ENCODE peak calls at places on chromosomes 3 and 15, in eight cellular contexts. Y is endodermal cell, U is skeletal muscle cell, Z is NCI-H345, Q is GM04504, J is GOT3, M is KBM-7, W is fibroblast of pulmonary artery. N is an unnamed sample.

GRCh38 chr3:49906004-49906860 is 2.6 kb upstream of the MST1R start:
- DNase-seq in W (peak; percentile 49), Y (peak; percentile 87), U (no peak), M (peak; percentile 41), Q (no peak), J (no peak), Z (no peak), N (no peak)

GRCh38 chr3:134567605-134568004 is 81.7 kb downstream of the CEP63 start:
- DNase-seq in Q (no peak), U (no peak), W (no peak), J (no peak), M (peak; percentile 71), Y (no peak), Z (no peak), N (no peak)

GRCh38 chr3:157532529-157533297 is 29.5 kb upstream of the VEPH1 start:
- DNase-seq in U (peak; percentile 76), M (peak; percentile 73), Q (peak; percentile 80), J (no peak), Y (peak; percentile 62), Z (peak; percentile 43), W (peak; percentile 95), N (peak; percentile 71)

GRCh38 chr3:149813367-149814281 is 609 bp downstream of the RNF13 start:
- DNase-seq in Z (no peak), J (no peak), W (peak; percentile 53), U (no peak), M (peak; percentile 63), Q (no peak), Y (peak; percentile 71), N (no peak)

GRCh38 chr3:100561459-100562158 is 47.8 kb upstream of the ADGRG7 start:
- DNase-seq in J (no peak), W (peak; percentile 92), M (no peak), Y (peak; percentile 44), U (peak; percentile 76), Z (no peak), Q (peak; percentile 53), N (peak; percentile 57)

GRCh38 chr15:60591491-60592385 is 112.8 kb upstream of the ICE2 start:
- DNase-seq in Y (peak; percentile 87), Q (no peak), W (no peak), M (peak; percentile 21), U (no peak), Z (no peak), J (no peak), N (no peak)

GRCh38 chr3:171704814-171705213 is 105.5 kb downstream of the PLD1 start:
- DNase-seq in J (no peak), Y (peak; percentile 75), W (no peak), U (no peak), Z (no peak), Q (no peak), M (no peak), N (no peak)

GRCh38 chr15:90869601-90870353 is 1.4 kb downstream of the FURIN start:
- DNase-seq in U (peak; percentile 66), Z (peak; percentile 29), W (peak; percentile 94), Q (no peak), Y (peak; percentile 90), M (peak; percentile 91), J (no peak), N (no peak)

GRCh38 chr3:42723146-42723683 is 20.6 kb upstream of the HHATL start:
- DNase-seq in Y (no peak), Q (no peak), W (no peak), Z (no peak), M (no peak), U (no peak), J (no peak), N (no peak)

GRCh38 chr3:8451696-8452095 is 49.9 kb upstream of the LMCD1 start:
- DNase-seq in Q (no peak), J (no peak), Z (no peak), U (no peak), M (no peak), Y (no peak), W (peak; percentile 45), N (no peak)

GRCh38 chr3:42102569-42102968 is 11.4 kb downstream of the TRAK1 start:
- DNase-seq in Y (no peak), Z (no peak), W (no peak), J (no peak), M (no peak), U (no peak), Q (no peak), N (no peak)

GRCh38 chr15:63906266-63906584 is 72.5 kb upstream of the HERC1 start:
- DNase-seq in Y (no peak), W (no peak), M (no peak), Z (no peak), U (no peak), J (no peak), Q (no peak), N (no peak)

GRCh38 chr3:113952921-113953320 is 5.1 kb downstream of the ZDHHC23 start:
- DNase-seq in Q (no peak), M (no peak), Z (no peak), Y (no peak), J (no peak), U (no peak), W (peak; percentile 36), N (no peak)

GRCh38 chr3:28743843-28744242 is 395.2 kb upstream of the AZI2 start:
- DNase-seq in W (no peak), J (no peak), Q (no peak), M (no peak), Y (no peak), U (no peak), Z (peak; percentile 34), N (no peak)

GRCh38 chr3:52533623-52534280 is at the start of gene NT5DC2:
- DNase-seq in Q (peak; percentile 36), Y (peak; percentile 84), U (peak; percentile 31), J (no peak), Z (peak; percentile 73), M (peak; percentile 21), W (peak; percentile 63), N (no peak)

GRCh38 chr3:32431481-32431880 is 39.8 kb downstream of the CMTM7 start:
- DNase-seq in U (no peak), Z (no peak), J (no peak), Y (no peak), M (no peak), Q (no peak), W (no peak), N (no peak)

GRCh38 chr15:90907051-90907660 is 4.1 kb downstream of the MAN2A2 start:
- DNase-seq in M (no peak), Y (no peak), Q (no peak), W (no peak), U (no peak), Z (no peak), J (no peak), N (no peak)

GRCh38 chr3:119579366-119580147 is at the start of gene ADPRH:
- DNase-seq in U (no peak), J (peak; percentile 44), M (peak; percentile 75), Z (peak; percentile 16), W (peak; percentile 62), Y (peak; percentile 93), Q (peak; percentile 35), N (no peak)

GRCh38 chr3:30544811-30545210 is 61.6 kb upstream of the TGFBR2 start:
- DNase-seq in U (peak; percentile 82), Q (peak; percentile 84), W (peak; percentile 94), Z (no peak), J (no peak), Y (no peak), M (no peak), N (peak; percentile 57)

GRCh38 chr15:33547876-33548275 is 237.1 kb downstream of the RYR3 start:
- DNase-seq in Y (peak; percentile 95), Q (peak; percentile 7), M (peak; percentile 16), U (peak; percentile 7), J (no peak), Z (no peak), W (peak; percentile 55), N (no peak)

GRCh38 chr15:90864507-90864906 is 3.9 kb upstream of the FURIN start:
- DNase-seq in U (no peak), J (no peak), W (no peak), Z (no peak), Y (peak; percentile 71), M (no peak), Q (no peak), N (no peak)

GRCh38 chr15:53872410-53872809 is 105.8 kb upstream of the UNC13C start:
- DNase-seq in Q (no peak), U (no peak), M (peak; percentile 50), W (no peak), J (no peak), Z (no peak), Y (no peak), N (no peak)

GRCh38 chr15:58903232-58903631 is 30.2 kb downstream of the SLTM start:
- DNase-seq in Q (no peak), Y (no peak), M (no peak), Z (no peak), J (no peak), W (peak; percentile 27), U (peak; percentile 80), N (peak; percentile 31)

GRCh38 chr15:96767703-96768434 is 437.4 kb downstream of the NR2F2 start:
- DNase-seq in U (no peak), M (no peak), W (no peak), Q (no peak), Z (no peak), Y (no peak), J (no peak), N (no peak)

GRCh38 chr3:84547971-84548970 is 410.5 kb upstream of the CADM2 start:
- DNase-seq in W (peak; percentile 4), Y (peak; percentile 89), M (peak; percentile 33), Z (no peak), J (no peak), U (no peak), Q (no peak), N (no peak)

GRCh38 chr15:77107068-77107467 is 36.2 kb upstream of the TSPAN3 start:
- DNase-seq in W (peak; percentile 52), Y (no peak), M (no peak), J (no peak), U (peak; percentile 69), Q (no peak), Z (no peak), N (no peak)

GRCh38 chr3:151219056-151219455 is 16.0 kb upstream of the GPR171 start:
- DNase-seq in J (no peak), W (peak; percentile 41), Z (no peak), Q (peak; percentile 46), M (no peak), U (peak; percentile 24), Y (no peak), N (no peak)

GRCh38 chr3:43207628-43208085 is 78.7 kb upstream of the SNRK start:
- DNase-seq in U (peak; percentile 56), Z (no peak), Q (no peak), M (no peak), W (no peak), J (no peak), Y (no peak), N (no peak)

GRCh38 chr15:100168787-100169186 is 173.0 kb downstream of the ADAMTS17 start:
- DNase-seq in Y (peak; percentile 13), Z (no peak), J (no peak), U (no peak), M (no peak), Q (no peak), W (no peak), N (no peak)

GRCh38 chr3:2944628-2945027 is 165.5 kb downstream of the IL5RA start:
- DNase-seq in M (no peak), U (no peak), Y (no peak), J (no peak), W (no peak), Z (no peak), Q (no peak), N (no peak)

GRCh38 chr15:52737720-52738119 is 52.4 kb downstream of the ONECUT1 start:
- DNase-seq in J (no peak), U (peak; percentile 32), Y (no peak), M (no peak), W (no peak), Z (no peak), Q (no peak), N (no peak)

GRCh38 chr3:29270752-29271151 is 10.1 kb upstream of the RBMS3 start:
- DNase-seq in W (no peak), J (no peak), U (no peak), Q (no peak), M (no peak), Z (no peak), Y (no peak), N (no peak)

GRCh38 chr3:176159796-176160195 is 1037.5 kb downstream of the TBL1XR1 start:
- DNase-seq in J (no peak), M (no peak), U (no peak), Z (no peak), W (no peak), Y (no peak), Q (peak; percentile 16), N (peak; percentile 10)

GRCh38 chr15:34783986-34784385 is 11.4 kb downstream of the ACTC1 start:
- DNase-seq in W (peak; percentile 44), M (no peak), U (no peak), Q (no peak), J (no peak), Z (no peak), Y (no peak), N (no peak)

N was measured in AG04449.